ENCODE peak calls at places on chromosomes 1 and 21, in four cellular contexts. One of them, this sample, is unnamed. For H3K4me1, the result is how much of the 10 kb centered on the place peaks cover.

GRCh38 chr1:3773572-3774502 is 1.3 kb downstream of the SMIM1 start:
- DNase-seq in breast epithelium: no peak
- DNase-seq in IMR-90: no peak
- DNase-seq in GM23338: no peak
- DNase-seq in this sample: peak

GRCh38 chr1:244414543-244414942 is 37.2 kb downstream of the ADSS2 start:
- DNase-seq in breast epithelium: no peak
- DNase-seq in GM23338: no peak
- DNase-seq in IMR-90: peak
- DNase-seq in this sample: peak

GRCh38 chr1:27346991-27347627 is 5.3 kb downstream of the SYTL1 start:
- DNase-seq in breast epithelium: no peak
- DNase-seq in GM23338: no peak
- DNase-seq in IMR-90: peak
- DNase-seq in this sample: peak

GRCh38 chr1:240720891-240721450 is 109.0 kb upstream of the GREM2 start:
- DNase-seq in breast epithelium: no peak
- DNase-seq in IMR-90: no peak
- DNase-seq in GM23338: no peak
- DNase-seq in this sample: no peak

GRCh38 chr1:117674521-117675400 is 68.9 kb downstream of the TENT5C start:
- DNase-seq in IMR-90: peak
- DNase-seq in breast epithelium: no peak
- DNase-seq in GM23338: no peak
- DNase-seq in this sample: peak

GRCh38 chr21:36909423-36909822 is 57.0 kb downstream of the HLCS start:
- DNase-seq in GM23338: no peak
- DNase-seq in breast epithelium: no peak
- DNase-seq in IMR-90: peak
- DNase-seq in this sample: no peak

GRCh38 chr21:44932366-44933181 is 7.3 kb upstream of the SLX9 start:
- DNase-seq in breast epithelium: no peak
- DNase-seq in GM23338: no peak
- DNase-seq in IMR-90: no peak
- DNase-seq in this sample: peak

GRCh38 chr1:2788506-2789163 is 12.9 kb downstream of the TTC34 start:
- DNase-seq in IMR-90: no peak
- DNase-seq in GM23338: peak
- DNase-seq in breast epithelium: peak
- DNase-seq in this sample: no peak

GRCh38 chr21:41583274-41583790 is 75.4 kb upstream of the TMPRSS2 start:
- DNase-seq in GM23338: no peak
- DNase-seq in IMR-90: peak
- DNase-seq in breast epithelium: peak
- DNase-seq in this sample: no peak

GRCh38 chr1:156705321-156705917 is at the start of gene CRABP2:
- DNase-seq in breast epithelium: no peak
- DNase-seq in GM23338: peak
- DNase-seq in IMR-90: no peak
- DNase-seq in this sample: no peak

GRCh38 chr1:54168206-54168965 is 15.6 kb upstream of the CDCP2 start:
- DNase-seq in GM23338: no peak
- DNase-seq in breast epithelium: no peak
- DNase-seq in IMR-90: no peak
- DNase-seq in this sample: no peak

GRCh38 chr1:72282690-72283203 is 408 bp upstream of the NEGR1 start:
- DNase-seq in IMR-90: peak
- DNase-seq in GM23338: peak
- DNase-seq in breast epithelium: peak
- DNase-seq in this sample: peak

GRCh38 chr1:13702425-13703127 is 2.6 kb downstream of the PRDM2 start:
- DNase-seq in IMR-90: no peak
- DNase-seq in GM23338: no peak
- DNase-seq in breast epithelium: no peak
- DNase-seq in this sample: no peak

GRCh38 chr1:3436451-3436850 is 18.0 kb upstream of the ARHGEF16 start:
- DNase-seq in GM23338: no peak
- DNase-seq in IMR-90: no peak
- DNase-seq in breast epithelium: no peak
- DNase-seq in this sample: no peak

GRCh38 chr1:52590275-52590674 is 11.9 kb upstream of the GPX7 start:
- DNase-seq in breast epithelium: no peak
- DNase-seq in IMR-90: no peak
- DNase-seq in GM23338: peak
- DNase-seq in this sample: no peak

GRCh38 chr1:74824497-74825107 is 91.7 kb downstream of the TYW3 start:
- DNase-seq in breast epithelium: no peak
- DNase-seq in IMR-90: no peak
- DNase-seq in GM23338: no peak
- DNase-seq in this sample: no peak

GRCh38 chr1:67987046-67987799 is 63.2 kb downstream of the DIRAS3 start:
- DNase-seq in GM23338: no peak
- DNase-seq in breast epithelium: no peak
- DNase-seq in IMR-90: peak
- DNase-seq in this sample: no peak

GRCh38 chr1:234729566-234729965 is 119.6 kb upstream of the IRF2BP2 start:
- DNase-seq in IMR-90: peak
- DNase-seq in GM23338: no peak
- DNase-seq in breast epithelium: no peak
- DNase-seq in this sample: peak

GRCh38 chr1:151510020-151510405 is 1.2 kb upstream of the CGN start:
- DNase-seq in breast epithelium: no peak
- DNase-seq in IMR-90: no peak
- DNase-seq in GM23338: peak
- DNase-seq in this sample: peak

GRCh38 chr1:81410351-81410750 is 390.4 kb upstream of the ADGRL2 start:
- DNase-seq in breast epithelium: no peak
- DNase-seq in GM23338: peak
- DNase-seq in IMR-90: no peak
- DNase-seq in this sample: no peak

GRCh38 chr1:44405804-44406743 is 1.0 kb downstream of the RNF220 start:
- DNase-seq in IMR-90: no peak
- DNase-seq in breast epithelium: no peak
- DNase-seq in GM23338: peak
- DNase-seq in this sample: peak

GRCh38 chr21:35904995-35905972 is 155.0 kb downstream of the SETD4 start:
- DNase-seq in IMR-90: no peak
- DNase-seq in GM23338: no peak
- DNase-seq in breast epithelium: no peak
- DNase-seq in this sample: no peak

GRCh38 chr21:46165099-46165498 is 9.7 kb upstream of the FTCD start:
- DNase-seq in GM23338: no peak
- DNase-seq in breast epithelium: no peak
- DNase-seq in IMR-90: no peak
- DNase-seq in this sample: no peak

GRCh38 chr1:12496154-12496961 is 121.7 kb downstream of the DHRS3 start:
- DNase-seq in GM23338: no peak
- DNase-seq in breast epithelium: no peak
- DNase-seq in IMR-90: no peak
- DNase-seq in this sample: no peak

GRCh38 chr1:41917835-41918449 is 780 bp downstream of the HIVEP3 start:
- DNase-seq in GM23338: peak
- DNase-seq in breast epithelium: no peak
- DNase-seq in IMR-90: peak
- DNase-seq in this sample: peak

GRCh38 chr1:232982238-232982944 is 32.0 kb downstream of the NTPCR start:
- DNase-seq in GM23338: no peak
- DNase-seq in breast epithelium: no peak
- DNase-seq in IMR-90: peak
- DNase-seq in this sample: no peak

GRCh38 chr1:117877823-117878222 is 51.6 kb downstream of the GDAP2 start:
- DNase-seq in IMR-90: no peak
- DNase-seq in breast epithelium: no peak
- DNase-seq in GM23338: no peak
- DNase-seq in this sample: no peak

GRCh38 chr21:44874240-44874496 is 678 bp upstream of the PTTG1IP start:
- DNase-seq in GM23338: no peak
- DNase-seq in IMR-90: no peak
- DNase-seq in breast epithelium: no peak
- DNase-seq in this sample: no peak

GRCh38 chr1:200452850-200453543 is 43.2 kb upstream of the ZNF281 start:
- DNase-seq in IMR-90: no peak
- DNase-seq in breast epithelium: no peak
- DNase-seq in GM23338: peak
- DNase-seq in this sample: no peak

GRCh38 chr1:234597894-234598293 is 12.1 kb downstream of the IRF2BP2 start:
- DNase-seq in IMR-90: peak
- DNase-seq in GM23338: peak
- DNase-seq in breast epithelium: no peak
- DNase-seq in this sample: peak

GRCh38 chr1:117661027-117661426 is 55.2 kb downstream of the TENT5C start:
- DNase-seq in breast epithelium: no peak
- DNase-seq in IMR-90: no peak
- DNase-seq in GM23338: no peak
- DNase-seq in this sample: no peak

GRCh38 chr1:172699111-172699510 is 40.2 kb downstream of the FASLG start:
- DNase-seq in GM23338: no peak
- DNase-seq in breast epithelium: no peak
- DNase-seq in IMR-90: peak
- DNase-seq in this sample: no peak

GRCh38 chr1:1337793-1338147 is 6.7 kb downstream of the TAS1R3 start:
- DNase-seq in IMR-90: no peak
- DNase-seq in GM23338: peak
- DNase-seq in breast epithelium: no peak
- DNase-seq in this sample: peak

GRCh38 chr1:33336580-33336979 is 15.7 kb upstream of the A3GALT2 start:
- DNase-seq in breast epithelium: no peak
- DNase-seq in GM23338: no peak
- DNase-seq in IMR-90: no peak
- DNase-seq in this sample: no peak
- H3K4me1 ChIP-seq in breast epithelium: under half
- H3K4me1 ChIP-seq in GM23338: under half
- H3K4me1 ChIP-seq in IMR-90: half or more
- H3K4me1 ChIP-seq in this sample: under half

DNA sequence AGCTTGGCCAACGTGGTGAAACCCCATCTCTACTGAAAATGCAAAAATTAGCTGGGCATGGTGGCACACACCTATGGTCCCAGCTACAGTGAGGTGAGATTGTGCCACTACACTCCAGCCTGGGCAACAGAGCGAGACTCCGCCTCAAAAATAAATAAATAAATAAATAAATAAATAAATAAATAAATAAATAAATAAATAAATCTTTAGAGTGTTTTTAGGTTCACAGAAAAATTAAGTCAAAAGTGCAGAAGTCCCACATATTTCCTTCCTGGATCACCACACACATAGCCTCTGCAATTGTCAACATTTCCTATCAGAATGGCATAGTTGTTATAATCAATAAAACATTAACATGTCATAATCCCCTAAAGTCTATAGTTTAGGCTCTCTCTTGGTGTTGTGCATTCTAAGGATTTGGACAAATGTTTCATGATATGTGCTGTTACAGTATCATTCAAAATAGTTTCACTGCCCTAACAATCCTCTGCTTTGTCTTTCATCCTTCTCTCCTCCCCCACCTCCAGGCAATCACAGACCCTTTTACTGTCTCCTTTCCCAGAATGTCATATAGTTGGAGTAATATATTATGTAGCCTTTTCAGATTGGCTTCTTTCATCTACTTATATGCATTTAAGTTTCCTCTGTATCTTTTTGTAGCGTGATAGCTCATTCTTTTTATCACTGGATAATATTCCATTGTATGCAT is 58.3 kb downstream of the LAMC1 start:
- DNase-seq in breast epithelium: no peak
- DNase-seq in GM23338: no peak
- DNase-seq in IMR-90: no peak
- DNase-seq in this sample: no peak
- H3K4me1 ChIP-seq in breast epithelium: under half
- H3K4me1 ChIP-seq in GM23338: under half
- H3K4me1 ChIP-seq in IMR-90: under half
- H3K4me1 ChIP-seq in this sample: under half

GRCh38 chr1:203300441-203301330 is 4.6 kb upstream of the BTG2 start:
- DNase-seq in GM23338: no peak
- DNase-seq in IMR-90: no peak
- DNase-seq in breast epithelium: no peak
- DNase-seq in this sample: no peak

GRCh38 chr1:203304391-203304918 is 864 bp upstream of the BTG2 start:
- DNase-seq in GM23338: no peak
- DNase-seq in breast epithelium: no peak
- DNase-seq in IMR-90: no peak
- DNase-seq in this sample: no peak

GRCh38 chr1:203301331-203301668 is 4.0 kb upstream of the BTG2 start:
- DNase-seq in IMR-90: no peak
- DNase-seq in breast epithelium: no peak
- DNase-seq in GM23338: no peak
- DNase-seq in this sample: no peak

GRCh38 chr1:203302461-203302860 is 2.9 kb upstream of the BTG2 start:
- DNase-seq in GM23338: no peak
- DNase-seq in IMR-90: no peak
- DNase-seq in breast epithelium: no peak
- DNase-seq in this sample: no peak

GRCh38 chr1:203302894-203303293 is 2.4 kb upstream of the BTG2 start:
- DNase-seq in breast epithelium: no peak
- DNase-seq in GM23338: no peak
- DNase-seq in IMR-90: no peak
- DNase-seq in this sample: no peak
- H3K4me1 ChIP-seq in breast epithelium: under half
- H3K4me1 ChIP-seq in GM23338: under half
- H3K4me1 ChIP-seq in IMR-90: under half
- H3K4me1 ChIP-seq in this sample: under half

GRCh38 chr1:227938911-227939790 is 8.6 kb downstream of the WNT9A start:
- DNase-seq in breast epithelium: peak
- DNase-seq in IMR-90: no peak
- DNase-seq in GM23338: no peak
- DNase-seq in this sample: peak
- H3K4me1 ChIP-seq in breast epithelium: under half
- H3K4me1 ChIP-seq in IMR-90: under half
- H3K4me1 ChIP-seq in GM23338: under half
- H3K4me1 ChIP-seq in this sample: under half